ENCODE peak calls at places on chromosomes 3 and 15, in six cellular contexts. I, S, F, B, E and W are unnamed samples.

GRCh38 chr3:24387000-24387399 is 107.7 kb downstream of the THRB start:
- DNase-seq in I (no peak), S (peak), F (no peak), B (no peak), E (no peak), W (no peak)

GRCh38 chr15:100468265-100468664 is 60.5 kb downstream of the CERS3 start:
- DNase-seq in I (no peak), S (peak), F (peak), B (no peak), E (no peak), W (no peak)

GRCh38 chr3:131231710-131232348 is 149.7 kb upstream of the NUDT16 start:
- DNase-seq in I (peak), S (no peak), F (peak), B (no peak), E (peak), W (no peak)

GRCh38 chr3:58536501-58537411 is at the start of gene ACOX2:
- DNase-seq in I (no peak), S (no peak), F (peak), B (no peak), E (no peak), W (no peak)

GRCh38 chr15:76190767-76191538 is 120.3 kb downstream of the ETFA start:
- DNase-seq in I (peak), S (peak), F (peak), B (peak), E (peak), W (peak)

GRCh38 chr3:43770426-43771103 is 79.8 kb downstream of the ABHD5 start:
- DNase-seq in I (no peak), S (peak), F (peak), B (no peak), E (peak), W (no peak)

GRCh38 chr15:70283511-70283910 is 185.8 kb upstream of the TLE3 start:
- DNase-seq in I (no peak), S (no peak), F (no peak), B (no peak), E (no peak), W (no peak)

GRCh38 chr15:34708422-34708821 is 46.4 kb downstream of the GJD2 start:
- DNase-seq in I (no peak), S (peak), F (peak), B (peak), E (peak), W (peak)

GRCh38 chr15:80662129-80662528 is 33.0 kb upstream of the ABHD17C start:
- DNase-seq in I (no peak), S (no peak), F (no peak), B (no peak), E (no peak), W (no peak)

GRCh38 chr15:101258238-101259144 is 6.6 kb upstream of the CHSY1 start:
- DNase-seq in I (no peak), S (peak), F (peak), B (peak), E (peak), W (peak)

GRCh38 chr3:61464785-61465184 is 96.6 kb upstream of the PTPRG start:
- DNase-seq in I (peak), S (no peak), F (no peak), B (no peak), E (no peak), W (no peak)

GRCh38 chr15:60179786-60180391 is 175.8 kb downstream of the FOXB1 start:
- DNase-seq in I (no peak), S (peak), F (peak), B (peak), E (peak), W (no peak)

GRCh38 chr15:76575177-76576078 is 238.9 kb downstream of the ISL2 start:
- DNase-seq in I (no peak), S (no peak), F (no peak), B (no peak), E (no peak), W (no peak)

GRCh38 chr3:126495786-126496185 is 20.1 kb upstream of the ZXDC start:
- DNase-seq in I (no peak), S (no peak), F (no peak), B (no peak), E (no peak), W (no peak)

GRCh38 chr3:152299243-152299976 is 30.7 kb downstream of the MBNL1 start:
- DNase-seq in I (no peak), S (no peak), F (no peak), B (no peak), E (peak), W (no peak)

GRCh38 chr3:170477395-170477794 is 58.7 kb downstream of the CLDN11 start:
- DNase-seq in I (no peak), S (no peak), F (no peak), B (no peak), E (no peak), W (no peak)

GRCh38 chr3:30493912-30494311 is 112.5 kb upstream of the TGFBR2 start:
- DNase-seq in I (no peak), S (no peak), F (peak), B (no peak), E (no peak), W (no peak)

GRCh38 chr15:51380999-51381806 is 39.7 kb downstream of the GLDN start:
- DNase-seq in I (peak), S (peak), F (peak), B (peak), E (peak), W (peak)

GRCh38 chr3:94336076-94336741 is 273.3 kb downstream of the NSUN3 start:
- DNase-seq in I (no peak), S (peak), F (peak), B (peak), E (peak), W (no peak)

GRCh38 chr15:47003568-47003967 is 713.7 kb upstream of the SEMA6D start:
- DNase-seq in I (no peak), S (no peak), F (no peak), B (no peak), E (no peak), W (no peak)

GRCh38 chr15:88703533-88703932 is 64.7 kb downstream of the ISG20 start:
- DNase-seq in I (no peak), S (no peak), F (no peak), B (no peak), E (peak), W (no peak)

GRCh38 chr15:79007066-79007465 is 62.2 kb upstream of the CTSH start:
- DNase-seq in I (no peak), S (no peak), F (peak), B (no peak), E (peak), W (no peak)

GRCh38 chr3:64242435-64242834 is 17.2 kb upstream of the PRICKLE2 start:
- DNase-seq in I (no peak), S (no peak), F (no peak), B (no peak), E (peak), W (no peak)

GRCh38 chr3:27535809-27536392 is 51.7 kb upstream of the SLC4A7 start:
- DNase-seq in I (no peak), S (no peak), F (no peak), B (no peak), E (no peak), W (no peak)

GRCh38 chr15:90839187-90840071 is 29.0 kb upstream of the FURIN start:
- DNase-seq in I (peak), S (no peak), F (no peak), B (no peak), E (no peak), W (no peak)

GRCh38 chr3:113829576-113830354 is 8.8 kb upstream of the GRAMD1C start:
- DNase-seq in I (no peak), S (no peak), F (no peak), B (no peak), E (no peak), W (no peak)

GRCh38 chr3:169966951-169967915 is 626 bp downstream of the SEC62 start:
- DNase-seq in I (no peak), S (peak), F (peak), B (no peak), E (peak), W (no peak)

GRCh38 chr3:115217678-115218451 is 70.8 kb upstream of the ZBTB20 start:
- DNase-seq in I (peak), S (peak), F (peak), B (peak), E (peak), W (peak)

GRCh38 chr15:46703352-46703861 is 1013.9 kb upstream of the SEMA6D start:
- DNase-seq in I (no peak), S (no peak), F (no peak), B (no peak), E (no peak), W (no peak)

GRCh38 chr3:189621948-189622603 is 9.1 kb upstream of the TP63 start:
- DNase-seq in I (no peak), S (no peak), F (no peak), B (no peak), E (no peak), W (no peak)

GRCh38 chr15:60134609-60135008 is 130.5 kb downstream of the FOXB1 start:
- DNase-seq in I (no peak), S (no peak), F (no peak), B (no peak), E (peak), W (no peak)

GRCh38 chr15:78050441-78050809 is 27.1 kb downstream of the TBC1D2B start:
- DNase-seq in I (no peak), S (no peak), F (no peak), B (peak), E (no peak), W (no peak)

GRCh38 chr15:98232761-98233160 is 272.3 kb downstream of the ARRDC4 start:
- DNase-seq in I (no peak), S (no peak), F (peak), B (no peak), E (peak), W (no peak)

GRCh38 chr3:195909645-195910498 is 1.5 kb upstream of the TNK2 start:
- DNase-seq in I (peak), S (peak), F (peak), B (peak), E (peak), W (peak)